ENCODE peak calls at places on chromosomes 12 and 14, in four cellular contexts. X is stimulated activated CD8-positive, alpha-beta memory T cell treated with anti-CD3 and anti-CD28 coated beads, Interleukin-12 subunit alpha, Interleukin-12 subunit beta, amount 100 ng/mL, for 4 hours; W is left cardiac atrium; K is Caki2. F is an unnamed sample.

GRCh38 chr12:111636209-111636928 is 37.3 kb upstream of the ATXN2 start:
- DNase-seq in X (no peak), W (peak; percentile 60), K (no peak), F (peak; percentile 87)

GRCh38 chr12:109653896-109654295 is 59.7 kb upstream of the FAM222A start:
- DNase-seq in X (no peak), W (no peak), K (no peak), F (no peak)

GRCh38 chr14:93638790-93639189 is 149.5 kb downstream of the PRIMA1 start:
- DNase-seq in X (no peak), W (no peak), K (no peak), F (no peak)

GRCh38 chr12:49671051-49671765 is 36.0 kb downstream of the FMNL3 start:
- DNase-seq in X (peak; percentile 46), W (no peak), K (no peak), F (peak; percentile 38)

GRCh38 chr12:95480230-95480629 is 6.3 kb downstream of the METAP2 start:
- DNase-seq in X (no peak), W (no peak), K (no peak), F (no peak)

GRCh38 chr12:50988051-50988450 is 35.7 kb downstream of the HIGD1C start:
- DNase-seq in X (no peak), W (no peak), K (no peak), F (no peak)

GRCh38 chr12:119480551-119480950 is 113.0 kb upstream of the TMEM233 start:
- DNase-seq in X (no peak), W (no peak), K (no peak), F (no peak)

GRCh38 chr12:128794661-128795529 is 28.9 kb downstream of the SLC15A4 start:
- DNase-seq in X (no peak), W (no peak), K (no peak), F (no peak)

GRCh38 chr12:6276936-6277615 is 33.4 kb upstream of the PLEKHG6 start:
- DNase-seq in X (no peak), W (no peak), K (no peak), F (no peak)

GRCh38 chr12:120678572-120678971 is 8.4 kb upstream of the MLEC start:
- DNase-seq in X (no peak), W (no peak), K (no peak), F (no peak)

GRCh38 chr14:61661471-61661988 is 33.8 kb upstream of the HIF1A start:
- DNase-seq in X (no peak), W (no peak), K (no peak), F (no peak)

GRCh38 chr12:20446836-20447235 is 78.5 kb downstream of the PDE3A start:
- DNase-seq in X (no peak), W (no peak), K (no peak), F (no peak)

GRCh38 chr14:36662543-36663403 is 1.1 kb downstream of the PAX9 start:
- DNase-seq in X (no peak), W (no peak), K (no peak), F (no peak)

GRCh38 chr14:24430682-24431568 is 1.2 kb downstream of the KHNYN start:
- DNase-seq in X (no peak), W (peak; percentile 56), K (peak; percentile 51), F (peak; percentile 74)

GRCh38 chr12:51901881-51902280 is 5.4 kb upstream of the ACVRL1 start:
- DNase-seq in X (no peak), W (peak; percentile 1), K (no peak), F (no peak)

GRCh38 chr14:103518416-103519042 is 4.1 kb downstream of the CKB start:
- DNase-seq in X (no peak), W (peak; percentile 65), K (no peak), F (peak; percentile 71)

GRCh38 chr14:49220492-49220891 is 365.7 kb downstream of the RPS29 start:
- DNase-seq in X (no peak), W (no peak), K (no peak), F (peak; percentile 19)

GRCh38 chr12:1826867-1827705 is 6.7 kb downstream of the LRTM2 start:
- DNase-seq in X (no peak), W (no peak), K (no peak), F (no peak)

GRCh38 chr14:21796912-21797311 is 123.3 kb upstream of the OR4E1 start:
- DNase-seq in X (no peak), W (no peak), K (no peak), F (no peak)

GRCh38 chr14:104805941-104806624 is 5.2 kb downstream of the ZBTB42 start:
- DNase-seq in X (no peak), W (no peak), K (no peak), F (no peak)

GRCh38 chr12:25056486-25057130 is 107.7 kb upstream of the BCAT1 start:
- DNase-seq in X (no peak), W (no peak), K (no peak), F (no peak)

GRCh38 chr12:17017402-17017801 is 411.4 kb upstream of the LMO3 start:
- DNase-seq in X (no peak), W (no peak), K (no peak), F (no peak)

GRCh38 chr14:89445252-89445973 is 28.4 kb upstream of the FOXN3 start:
- DNase-seq in X (peak; percentile 22), W (no peak), K (no peak), F (no peak)

GRCh38 chr14:63542231-63542999 is 762 bp downstream of the PPP2R5E start:
- DNase-seq in X (no peak), W (peak; percentile 45), K (no peak), F (peak; percentile 26)

GRCh38 chr14:32081901-32082300 is 4.8 kb downstream of the ARHGAP5 start:
- DNase-seq in X (no peak), W (no peak), K (no peak), F (no peak)

GRCh38 chr12:100199347-100200136 is 1.1 kb upstream of the ACTR6 start:
- DNase-seq in X (peak; percentile 56), W (peak; percentile 69), K (peak; percentile 62), F (peak; percentile 82)

GRCh38 chr12:122730215-122731014 is at the start of gene HCAR1:
- DNase-seq in X (no peak), W (no peak), K (no peak), F (no peak)

GRCh38 chr14:62696261-62696968 is 348.8 kb downstream of the KCNH5 start:
- DNase-seq in X (no peak), W (no peak), K (no peak), F (no peak)

GRCh38 chr12:129540249-129540648 is 363.6 kb downstream of the TMEM132D start:
- DNase-seq in X (no peak), W (no peak), K (no peak), F (no peak)

GRCh38 chr12:123991402-123991951 is 18.5 kb downstream of the ZNF664 start:
- DNase-seq in X (no peak), W (no peak), K (no peak), F (no peak)

GRCh38 chr14:22509751-22510300 is 79.2 kb downstream of the DAD1 start:
- DNase-seq in X (no peak), W (no peak), K (no peak), F (no peak)

GRCh38 chr12:82650627-82651337 is 35.9 kb upstream of the TMTC2 start:
- DNase-seq in X (no peak), W (peak; percentile 66), K (peak; percentile 94), F (no peak)

GRCh38 chr12:123336530-123336929 is 28.1 kb downstream of the SBNO1 start:
- DNase-seq in X (no peak), W (no peak), K (no peak), F (no peak)

GRCh38 chr14:86057018-86057667 is 527.2 kb downstream of the FLRT2 start:
- DNase-seq in X (no peak), W (no peak), K (no peak), F (peak; percentile 44)

GRCh38 chr14:53979747-53980642 is 23.4 kb upstream of the BMP4 start:
- DNase-seq in X (no peak), W (peak; percentile 43), K (peak; percentile 21), F (no peak)

GRCh38 chr12:2682301-2683282 is 112.2 kb upstream of the FKBP4 start:
- DNase-seq in X (no peak), W (no peak), K (peak; percentile 72), F (peak; percentile 45)